ENCODE peak calls at places on chromosomes 3 and 15, in nine cellular contexts. One of them, this sample, is unnamed.

GRCh38 chr15:63586790-63587189 is 10.4 kb upstream of the FBXL22 start:
- DNase-seq in right atrium auricular region: no peak
- DNase-seq in heart right ventricle: no peak
- DNase-seq in PC-3: no peak
- DNase-seq in cardiac muscle cell: no peak
- DNase-seq in Karpas-422: no peak
- DNase-seq in mammary epithelial cell: no peak
- DNase-seq in uterus: no peak
- DNase-seq in psoas muscle: no peak
- DNase-seq in this sample: no peak

GRCh38 chr15:97959738-97960363 is 652 bp upstream of the ARRDC4 start:
- DNase-seq in cardiac muscle cell: no peak
- DNase-seq in right atrium auricular region: no peak
- DNase-seq in psoas muscle: no peak
- DNase-seq in heart right ventricle: no peak
- DNase-seq in PC-3: no peak
- DNase-seq in mammary epithelial cell: no peak
- DNase-seq in Karpas-422: no peak
- DNase-seq in uterus: no peak
- DNase-seq in this sample: no peak

GRCh38 chr15:62625421-62626033 is 417.0 kb upstream of the TPM1 start:
- DNase-seq in heart right ventricle: no peak
- DNase-seq in right atrium auricular region: no peak
- DNase-seq in uterus: peak; percentile 31
- DNase-seq in mammary epithelial cell: no peak
- DNase-seq in PC-3: no peak
- DNase-seq in psoas muscle: no peak
- DNase-seq in Karpas-422: no peak
- DNase-seq in cardiac muscle cell: no peak
- DNase-seq in this sample: no peak

GRCh38 chr3:192253138-192253537 is 474.2 kb downstream of the FGF12 start:
- DNase-seq in mammary epithelial cell: no peak
- DNase-seq in heart right ventricle: no peak
- DNase-seq in cardiac muscle cell: no peak
- DNase-seq in uterus: no peak
- DNase-seq in right atrium auricular region: no peak
- DNase-seq in Karpas-422: no peak
- DNase-seq in PC-3: no peak
- DNase-seq in psoas muscle: no peak
- DNase-seq in this sample: peak; percentile 82

GRCh38 chr3:59411176-59411575 is 361.4 kb upstream of the CFAP20DC start:
- DNase-seq in mammary epithelial cell: no peak
- DNase-seq in PC-3: peak; percentile 32
- DNase-seq in heart right ventricle: no peak
- DNase-seq in uterus: no peak
- DNase-seq in cardiac muscle cell: no peak
- DNase-seq in right atrium auricular region: no peak
- DNase-seq in psoas muscle: no peak
- DNase-seq in Karpas-422: no peak
- DNase-seq in this sample: no peak

GRCh38 chr3:162217603-162218002 is 721.0 kb downstream of the OTOL1 start:
- DNase-seq in heart right ventricle: no peak
- DNase-seq in cardiac muscle cell: no peak
- DNase-seq in Karpas-422: no peak
- DNase-seq in mammary epithelial cell: no peak
- DNase-seq in right atrium auricular region: no peak
- DNase-seq in PC-3: peak; percentile 15
- DNase-seq in uterus: no peak
- DNase-seq in psoas muscle: no peak
- DNase-seq in this sample: peak; percentile 6

GRCh38 chr3:58071480-58071971 is 63.3 kb downstream of the FLNB start:
- DNase-seq in PC-3: peak; percentile 23
- DNase-seq in Karpas-422: no peak
- DNase-seq in heart right ventricle: no peak
- DNase-seq in uterus: no peak
- DNase-seq in psoas muscle: no peak
- DNase-seq in mammary epithelial cell: no peak
- DNase-seq in right atrium auricular region: no peak
- DNase-seq in cardiac muscle cell: no peak
- DNase-seq in this sample: no peak

GRCh38 chr15:98876461-98877369 is 130.9 kb downstream of the PGPEP1L start:
- DNase-seq in mammary epithelial cell: no peak
- DNase-seq in Karpas-422: no peak
- DNase-seq in PC-3: no peak
- DNase-seq in right atrium auricular region: no peak
- DNase-seq in cardiac muscle cell: no peak
- DNase-seq in uterus: no peak
- DNase-seq in heart right ventricle: no peak
- DNase-seq in psoas muscle: no peak
- DNase-seq in this sample: no peak

GRCh38 chr15:52094811-52095584 is 17.6 kb downstream of the BCL2L10 start:
- DNase-seq in heart right ventricle: no peak
- DNase-seq in mammary epithelial cell: no peak
- DNase-seq in Karpas-422: no peak
- DNase-seq in uterus: peak; percentile 50
- DNase-seq in right atrium auricular region: no peak
- DNase-seq in cardiac muscle cell: no peak
- DNase-seq in PC-3: no peak
- DNase-seq in psoas muscle: no peak
- DNase-seq in this sample: no peak

GRCh38 chr3:55547086-55547666 is 60.1 kb upstream of the WNT5A start:
- DNase-seq in cardiac muscle cell: no peak
- DNase-seq in uterus: no peak
- DNase-seq in PC-3: no peak
- DNase-seq in psoas muscle: no peak
- DNase-seq in heart right ventricle: no peak
- DNase-seq in Karpas-422: no peak
- DNase-seq in right atrium auricular region: no peak
- DNase-seq in mammary epithelial cell: no peak
- DNase-seq in this sample: peak; percentile 88

GRCh38 chr3:131922356-131922755 is 112.5 kb downstream of the CPNE4 start:
- DNase-seq in mammary epithelial cell: no peak
- DNase-seq in uterus: no peak
- DNase-seq in PC-3: no peak
- DNase-seq in Karpas-422: no peak
- DNase-seq in right atrium auricular region: no peak
- DNase-seq in heart right ventricle: no peak
- DNase-seq in cardiac muscle cell: no peak
- DNase-seq in psoas muscle: no peak
- DNase-seq in this sample: no peak

GRCh38 chr15:45134682-45135604 is 5.1 kb downstream of the DUOX1 start:
- DNase-seq in PC-3: no peak
- DNase-seq in right atrium auricular region: no peak
- DNase-seq in uterus: no peak
- DNase-seq in mammary epithelial cell: no peak
- DNase-seq in cardiac muscle cell: peak; percentile 50
- DNase-seq in heart right ventricle: no peak
- DNase-seq in psoas muscle: no peak
- DNase-seq in Karpas-422: no peak
- DNase-seq in this sample: no peak

GRCh38 chr15:35191783-35192182 is 106.7 kb upstream of the NANOGP8 start:
- DNase-seq in uterus: no peak
- DNase-seq in Karpas-422: no peak
- DNase-seq in mammary epithelial cell: no peak
- DNase-seq in right atrium auricular region: no peak
- DNase-seq in PC-3: no peak
- DNase-seq in cardiac muscle cell: no peak
- DNase-seq in heart right ventricle: no peak
- DNase-seq in psoas muscle: no peak
- DNase-seq in this sample: no peak
- H3K9me3 ChIP-seq in uterus: no peaks in the 10 kb centered on the region
- H3K9me3 ChIP-seq in Karpas-422: no peaks in the 10 kb centered on the region
- H3K9me3 ChIP-seq in mammary epithelial cell: peaks cover 6% of the 10 kb centered on the region
- H3K9me3 ChIP-seq in right atrium auricular region: no peaks in the 10 kb centered on the region
- H3K9me3 ChIP-seq in PC-3: peaks cover 9% of the 10 kb centered on the region
- H3K9me3 ChIP-seq in cardiac muscle cell: no peaks in the 10 kb centered on the region
- H3K9me3 ChIP-seq in heart right ventricle: no peaks in the 10 kb centered on the region
- H3K9me3 ChIP-seq in psoas muscle: no peaks in the 10 kb centered on the region
- H3K9me3 ChIP-seq in this sample: peaks cover 8% of the 10 kb centered on the region

GRCh38 chr15:26724381-26724780 is 48.5 kb downstream of the GABRB3 start:
- DNase-seq in cardiac muscle cell: no peak
- DNase-seq in uterus: no peak
- DNase-seq in Karpas-422: no peak
- DNase-seq in mammary epithelial cell: no peak
- DNase-seq in psoas muscle: no peak
- DNase-seq in PC-3: no peak
- DNase-seq in heart right ventricle: no peak
- DNase-seq in right atrium auricular region: no peak
- DNase-seq in this sample: no peak
- H3K9me3 ChIP-seq in cardiac muscle cell: no peaks in the 10 kb centered on the region
- H3K9me3 ChIP-seq in uterus: no peaks in the 10 kb centered on the region
- H3K9me3 ChIP-seq in Karpas-422: peaks cover 27% of the 10 kb centered on the region
- H3K9me3 ChIP-seq in mammary epithelial cell: peaks cover 35% of the 10 kb centered on the region
- H3K9me3 ChIP-seq in psoas muscle: no peaks in the 10 kb centered on the region
- H3K9me3 ChIP-seq in PC-3: no peaks in the 10 kb centered on the region
- H3K9me3 ChIP-seq in heart right ventricle: no peaks in the 10 kb centered on the region
- H3K9me3 ChIP-seq in right atrium auricular region: no peaks in the 10 kb centered on the region
- H3K9me3 ChIP-seq in this sample: peaks cover 28% of the 10 kb centered on the region

DNA sequence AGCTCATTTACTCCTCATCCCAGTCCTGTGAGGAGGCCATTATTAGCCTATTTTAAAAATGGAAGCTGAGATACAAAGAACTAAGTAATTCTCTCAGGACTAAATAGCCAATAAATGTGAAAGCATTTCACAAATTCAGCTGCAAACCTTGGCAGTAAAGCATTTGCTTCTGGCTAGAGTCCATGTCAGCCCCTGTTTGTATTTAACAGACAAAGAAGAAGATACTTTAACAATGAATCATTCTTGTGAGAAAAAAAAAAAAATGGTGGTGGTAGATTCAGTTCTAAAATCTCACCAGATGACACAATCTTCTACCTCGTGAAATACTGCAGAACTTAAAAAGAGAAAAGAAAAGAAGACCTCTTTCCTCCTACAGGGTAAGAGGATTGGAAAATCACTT is 84.9 kb upstream of the CNTN6 start:
- DNase-seq in right atrium auricular region: no peak
- DNase-seq in psoas muscle: no peak
- DNase-seq in Karpas-422: no peak
- DNase-seq in PC-3: peak; percentile 1
- DNase-seq in heart right ventricle: no peak
- DNase-seq in cardiac muscle cell: no peak
- DNase-seq in uterus: no peak
- DNase-seq in mammary epithelial cell: no peak
- DNase-seq in this sample: peak; percentile 51
- H3K9me3 ChIP-seq in right atrium auricular region: no peaks in the 10 kb centered on the region
- H3K9me3 ChIP-seq in psoas muscle: no peaks in the 10 kb centered on the region
- H3K9me3 ChIP-seq in Karpas-422: peaks cover 6% of the 10 kb centered on the region
- H3K9me3 ChIP-seq in PC-3: peaks cover 30% of the 10 kb centered on the region
- H3K9me3 ChIP-seq in heart right ventricle: no peaks in the 10 kb centered on the region
- H3K9me3 ChIP-seq in cardiac muscle cell: no peaks in the 10 kb centered on the region
- H3K9me3 ChIP-seq in uterus: no peaks in the 10 kb centered on the region
- H3K9me3 ChIP-seq in mammary epithelial cell: peaks cover 5% of the 10 kb centered on the region
- H3K9me3 ChIP-seq in this sample: no peaks in the 10 kb centered on the region

GRCh38 chr15:25192651-25193050 is 237.9 kb downstream of the SNRPN start:
- DNase-seq in Karpas-422: no peak
- DNase-seq in uterus: no peak
- DNase-seq in cardiac muscle cell: no peak
- DNase-seq in mammary epithelial cell: no peak
- DNase-seq in right atrium auricular region: no peak
- DNase-seq in heart right ventricle: no peak
- DNase-seq in psoas muscle: no peak
- DNase-seq in PC-3: no peak
- DNase-seq in this sample: no peak
- H3K9me3 ChIP-seq in Karpas-422: peaks cover 31% of the 10 kb centered on the region
- H3K9me3 ChIP-seq in uterus: no peaks in the 10 kb centered on the region
- H3K9me3 ChIP-seq in cardiac muscle cell: no peaks in the 10 kb centered on the region
- H3K9me3 ChIP-seq in mammary epithelial cell: peaks cover 79% of the 10 kb centered on the region
- H3K9me3 ChIP-seq in right atrium auricular region: no peaks in the 10 kb centered on the region
- H3K9me3 ChIP-seq in heart right ventricle: no peaks in the 10 kb centered on the region
- H3K9me3 ChIP-seq in psoas muscle: peaks cover 3% of the 10 kb centered on the region
- H3K9me3 ChIP-seq in PC-3: no peaks in the 10 kb centered on the region
- H3K9me3 ChIP-seq in this sample: peaks cover 57% of the 10 kb centered on the region

GRCh38 chr15:25052191-25052999 is 97.6 kb downstream of the SNRPN start:
- DNase-seq in uterus: peak; percentile 11
- DNase-seq in heart right ventricle: peak; percentile 2
- DNase-seq in Karpas-422: no peak
- DNase-seq in PC-3: no peak
- DNase-seq in right atrium auricular region: peak; percentile 28
- DNase-seq in mammary epithelial cell: no peak
- DNase-seq in psoas muscle: no peak
- DNase-seq in cardiac muscle cell: no peak
- DNase-seq in this sample: no peak

GRCh38 chr15:25054943-25055342 is 100.2 kb downstream of the SNRPN start:
- DNase-seq in mammary epithelial cell: no peak
- DNase-seq in right atrium auricular region: no peak
- DNase-seq in uterus: no peak
- DNase-seq in psoas muscle: no peak
- DNase-seq in PC-3: no peak
- DNase-seq in cardiac muscle cell: no peak
- DNase-seq in heart right ventricle: no peak
- DNase-seq in Karpas-422: no peak
- DNase-seq in this sample: no peak

GRCh38 chr15:25051399-25052154 is 96.8 kb downstream of the SNRPN start:
- DNase-seq in Karpas-422: no peak
- DNase-seq in psoas muscle: no peak
- DNase-seq in mammary epithelial cell: no peak
- DNase-seq in uterus: peak; percentile 3
- DNase-seq in PC-3: no peak
- DNase-seq in right atrium auricular region: peak; percentile 40
- DNase-seq in heart right ventricle: peak; percentile 2
- DNase-seq in cardiac muscle cell: no peak
- DNase-seq in this sample: no peak

GRCh38 chr15:25054329-25054728 is 99.5 kb downstream of the SNRPN start:
- DNase-seq in PC-3: no peak
- DNase-seq in uterus: peak; percentile 10
- DNase-seq in psoas muscle: no peak
- DNase-seq in Karpas-422: no peak
- DNase-seq in heart right ventricle: no peak
- DNase-seq in mammary epithelial cell: no peak
- DNase-seq in cardiac muscle cell: no peak
- DNase-seq in right atrium auricular region: no peak
- DNase-seq in this sample: no peak

DNA sequence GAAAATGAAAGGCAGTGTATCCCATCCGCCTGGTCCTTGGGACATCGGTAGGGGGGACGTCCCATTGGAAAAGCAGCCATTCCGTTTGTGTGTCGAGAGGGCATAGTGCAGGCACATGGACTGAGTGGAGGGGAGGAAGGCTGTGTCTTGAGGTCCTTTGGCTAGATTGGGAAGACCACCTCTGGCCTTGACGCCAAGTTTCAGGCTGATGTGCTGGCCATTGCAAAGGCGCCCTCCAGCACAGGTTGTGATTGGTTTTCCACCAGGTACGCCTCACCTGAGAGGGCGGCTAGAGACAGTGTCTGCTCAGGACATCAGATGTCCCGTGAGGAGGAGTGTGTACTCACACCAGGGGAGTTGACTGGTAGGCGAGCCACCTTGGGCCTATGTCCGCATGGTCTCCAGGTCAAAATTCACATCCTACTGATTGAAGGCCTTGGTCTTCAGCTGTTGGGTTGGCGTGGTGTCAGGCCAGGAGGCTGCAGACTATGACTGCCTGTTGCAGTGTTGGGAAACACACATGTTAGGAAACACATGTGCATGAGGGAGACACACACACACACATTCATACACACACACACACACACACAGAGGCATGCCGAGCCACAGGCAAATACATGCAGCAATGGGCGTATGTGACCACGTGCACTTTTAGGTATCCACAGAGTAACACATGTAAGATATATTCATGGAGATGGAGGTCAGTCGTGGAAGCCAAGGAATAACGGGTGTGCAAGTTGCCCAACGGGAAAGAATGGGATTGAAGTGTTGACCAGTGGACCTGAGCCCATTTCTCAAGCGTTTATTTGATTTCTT is 98.4 kb downstream of the SNRPN start:
- DNase-seq in heart right ventricle: no peak
- DNase-seq in Karpas-422: no peak
- DNase-seq in PC-3: no peak
- DNase-seq in right atrium auricular region: peak; percentile 30
- DNase-seq in cardiac muscle cell: no peak
- DNase-seq in uterus: peak; percentile 4
- DNase-seq in psoas muscle: no peak
- DNase-seq in mammary epithelial cell: no peak
- DNase-seq in this sample: no peak
- H3K9me3 ChIP-seq in heart right ventricle: peaks cover 43% of the 10 kb centered on the region
- H3K9me3 ChIP-seq in Karpas-422: peaks cover 84% of the 10 kb centered on the region
- H3K9me3 ChIP-seq in PC-3: peaks cover 76% of the 10 kb centered on the region
- H3K9me3 ChIP-seq in right atrium auricular region: peaks cover 75% of the 10 kb centered on the region
- H3K9me3 ChIP-seq in cardiac muscle cell: peaks cover 10% of the 10 kb centered on the region
- H3K9me3 ChIP-seq in uterus: peaks cover 99% of the 10 kb centered on the region
- H3K9me3 ChIP-seq in psoas muscle: peaks cover 80% of the 10 kb centered on the region
- H3K9me3 ChIP-seq in mammary epithelial cell: peaks cover 89% of the 10 kb centered on the region
- H3K9me3 ChIP-seq in this sample: peaks cover 89% of the 10 kb centered on the region

This sample was measured in A673.